ENCODE peak calls at places on chromosomes 4 and X, in four cellular contexts. A is IMR-90, J is H9, T is H1. F is an unnamed sample.
A peak's percentile ranks its signal among the peaks of the same experiment; 100 is the strongest.

GRCh38 chrX:155662297-155662696 is 49.5 kb upstream of the TMLHE start:
- DNase-seq in A (no peak), T (no peak), J (no peak), F (peak; percentile 65)

GRCh38 chrX:39705299-39705698 is 392.5 kb downstream of the BCOR start:
- DNase-seq in J (no peak), A (peak; percentile 88), T (no peak), F (peak; percentile 52)

GRCh38 chr4:173371292-173372192 is 788 bp downstream of the SAP30 start:
- DNase-seq in A (peak; percentile 69), J (peak; percentile 65), T (no peak), F (peak; percentile 84)

GRCh38 chr4:56226579-56226978 is 160.7 kb downstream of the AASDH start:
- DNase-seq in A (no peak), T (no peak), J (no peak), F (no peak)

GRCh38 chrX:104621781-104622180 is 55.8 kb downstream of the IL1RAPL2 start:
- DNase-seq in A (no peak), T (no peak), J (no peak), F (no peak)

GRCh38 chr4:2954358-2955185 is 8.6 kb downstream of the NOP14 start:
- DNase-seq in J (peak; percentile 68), T (no peak), A (no peak), F (peak; percentile 76)

GRCh38 chr4:57064811-57065711 is 45.1 kb downstream of the IGFBP7 start:
- DNase-seq in J (no peak), T (no peak), A (peak; percentile 98), F (no peak)

GRCh38 chr4:185589067-185589844 is 53.9 kb upstream of the PDLIM3 start:
- DNase-seq in J (no peak), T (no peak), A (peak; percentile 47), F (no peak)

GRCh38 chrX:153854702-153855101 is 24.4 kb upstream of the PDZD4 start:
- DNase-seq in A (no peak), T (no peak), J (no peak), F (peak; percentile 73)

GRCh38 chr4:100224160-100224559 is 33.9 kb upstream of the DDIT4L start:
- DNase-seq in A (no peak), J (no peak), T (no peak), F (no peak)

GRCh38 chrX:50814701-50815476 is 895 bp upstream of the SHROOM4 start:
- DNase-seq in T (no peak), A (peak; percentile 31), J (no peak), F (no peak)

GRCh38 chr4:6967846-6968340 is 58.3 kb downstream of the TBC1D14 start:
- DNase-seq in A (no peak), J (no peak), T (no peak), F (no peak)

GRCh38 chr4:154559141-154559841 is 3.5 kb upstream of the FGB start:
- DNase-seq in J (peak; percentile 46), A (peak; percentile 65), T (peak; percentile 9), F (peak; percentile 78)

GRCh38 chrX:13396887-13397286 is 77.0 kb upstream of the ATXN3L start:
- DNase-seq in T (no peak), J (no peak), A (peak; percentile 74), F (no peak)

GRCh38 chrX:24282381-24283121 is 31.3 kb downstream of the SUPT20HL2 start:
- DNase-seq in T (no peak), A (peak; percentile 31), J (no peak), F (no peak)

GRCh38 chr4:20426028-20426427 is 174.3 kb downstream of the SLIT2 start:
- DNase-seq in J (no peak), A (no peak), T (no peak), F (peak; percentile 8)

GRCh38 chr4:65669008-65669971 is 999 bp downstream of the EPHA5 start:
- DNase-seq in J (peak; percentile 54), T (no peak), A (no peak), F (peak; percentile 38)

DNA sequence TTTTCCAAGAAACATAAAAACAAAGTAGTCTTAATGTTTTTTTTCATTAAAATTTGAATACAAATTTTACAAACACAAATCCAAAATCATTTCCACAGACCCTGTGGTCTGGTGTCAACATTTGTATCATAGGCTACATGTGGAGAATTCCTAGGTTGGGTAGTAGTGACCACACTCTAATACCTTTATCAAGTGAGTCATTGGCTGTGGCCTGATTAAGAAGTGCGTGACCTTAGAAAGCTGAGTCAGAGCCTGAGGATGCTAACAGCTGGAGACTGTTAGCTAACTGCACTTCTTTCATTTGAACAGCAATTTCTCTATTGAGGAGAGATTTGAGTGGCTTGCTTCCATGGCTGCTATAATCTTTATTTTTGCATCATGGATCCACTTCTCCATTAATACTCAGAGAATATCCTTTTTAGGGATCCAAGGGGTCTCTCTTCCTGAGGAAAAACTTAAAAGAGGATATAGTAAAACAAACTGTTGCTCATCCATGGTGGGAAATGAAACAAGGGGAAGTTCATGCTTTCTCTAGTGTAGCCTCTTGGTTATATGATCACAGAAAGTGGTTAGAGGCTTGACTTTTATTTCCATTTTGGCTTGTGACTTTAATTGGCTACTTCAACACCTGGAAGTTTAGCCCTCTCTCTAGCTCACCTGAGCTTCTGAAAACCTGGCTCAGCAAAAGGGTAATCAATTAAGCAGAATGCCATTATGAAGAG is 335.8 kb downstream of the PABPC4L start:
- DNase-seq in A (peak; percentile 99), T (no peak), J (no peak), F (peak; percentile 92)
- H4K8ac ChIP-seq in A (peak overlapping the region; percentile 13), T (no peak overlapping the region), J (no peak overlapping the region), F (no peak overlapping the region)

DNA sequence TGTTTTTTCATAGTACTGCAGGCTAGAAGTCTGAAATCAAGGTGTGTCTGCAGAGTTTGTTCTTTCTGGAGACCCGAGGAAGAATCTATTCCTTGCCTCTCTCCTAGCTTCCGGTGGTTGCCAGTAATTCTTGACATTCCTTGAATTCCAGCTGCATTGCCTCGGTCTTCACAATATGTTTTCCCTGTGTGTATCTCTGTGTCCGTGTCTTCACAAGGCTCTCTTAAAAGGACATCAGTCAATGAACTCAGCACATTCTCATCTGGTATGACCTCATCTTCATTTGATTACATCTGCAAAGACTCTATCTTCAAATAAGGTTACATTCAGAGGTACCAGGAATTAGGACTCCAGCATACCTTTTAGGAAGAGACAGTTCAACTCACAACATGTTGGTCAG is 163.4 kb downstream of the BANK1 start:
- DNase-seq in J (peak; percentile 52), A (peak; percentile 45), T (peak; percentile 44), F (peak; percentile 98)
- H4K5ac ChIP-seq in J (no peak overlapping the region), A (no peak overlapping the region), T (peak overlapping the region; percentile 80), F (no peak overlapping the region)

DNA sequence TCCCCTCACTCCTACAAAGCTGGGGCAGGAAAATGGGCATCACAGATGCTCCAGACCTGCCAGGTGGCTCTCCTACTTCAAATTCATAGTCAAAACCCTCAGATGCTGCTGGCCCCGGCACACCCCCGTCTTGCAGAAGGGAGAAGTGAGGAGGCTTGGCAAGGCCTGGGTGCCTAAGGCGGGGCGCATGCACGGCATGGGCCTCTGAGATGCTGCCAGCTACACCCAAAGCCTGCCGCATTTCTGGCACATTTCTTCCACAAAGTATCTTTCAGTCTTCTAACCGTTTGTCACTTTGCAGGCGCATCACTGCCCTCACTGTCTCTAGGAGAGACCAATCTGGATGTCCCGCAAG is 19.6 kb downstream of the WDR1 start:
- DNase-seq in T (no peak), A (no peak), J (no peak), F (no peak)
- H3K4ac ChIP-seq in T (no peak overlapping the region), A (peak overlapping the region; percentile 86), J (no peak overlapping the region), F (no peak overlapping the region)

DNA sequence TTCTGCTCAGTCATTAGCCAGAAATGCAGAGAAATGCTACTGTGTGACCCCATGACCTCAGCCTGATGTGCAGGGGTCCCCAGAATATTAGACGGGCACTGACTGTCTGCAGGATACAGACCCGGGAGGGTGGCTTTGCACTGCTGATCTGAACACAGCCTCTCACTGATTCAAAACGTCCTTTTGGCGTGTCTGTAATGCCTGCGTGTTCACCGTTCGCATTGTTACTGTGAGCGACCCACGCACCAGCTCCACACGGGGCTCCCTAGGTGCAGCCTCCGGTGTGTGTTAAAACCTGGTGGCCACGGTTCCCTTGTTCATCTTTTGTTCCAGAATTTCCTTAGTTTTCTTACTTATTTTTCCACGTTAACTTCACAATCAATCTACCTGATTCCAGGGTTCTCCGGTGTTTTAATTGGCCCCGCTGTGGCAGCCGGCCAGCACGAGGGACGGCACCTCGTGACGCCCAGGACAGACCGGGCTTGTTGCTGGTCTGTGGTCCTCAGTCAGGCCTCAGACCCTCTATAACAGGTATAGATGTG is 32.0 kb upstream of the SPON2 start:
- DNase-seq in T (no peak), J (no peak), A (no peak), F (no peak)
- H4K8ac ChIP-seq in T (no peak overlapping the region), J (no peak overlapping the region), A (no peak overlapping the region), F (no peak overlapping the region)

GRCh38 chrX:16164748-16165147 is 2.5 kb upstream of the MAGEB17 start:
- DNase-seq in T (no peak), A (no peak), J (no peak), F (no peak)
- H4K5ac ChIP-seq in T (no peak overlapping the region), A (no peak overlapping the region), J (no peak overlapping the region), F (no peak overlapping the region)

DNA sequence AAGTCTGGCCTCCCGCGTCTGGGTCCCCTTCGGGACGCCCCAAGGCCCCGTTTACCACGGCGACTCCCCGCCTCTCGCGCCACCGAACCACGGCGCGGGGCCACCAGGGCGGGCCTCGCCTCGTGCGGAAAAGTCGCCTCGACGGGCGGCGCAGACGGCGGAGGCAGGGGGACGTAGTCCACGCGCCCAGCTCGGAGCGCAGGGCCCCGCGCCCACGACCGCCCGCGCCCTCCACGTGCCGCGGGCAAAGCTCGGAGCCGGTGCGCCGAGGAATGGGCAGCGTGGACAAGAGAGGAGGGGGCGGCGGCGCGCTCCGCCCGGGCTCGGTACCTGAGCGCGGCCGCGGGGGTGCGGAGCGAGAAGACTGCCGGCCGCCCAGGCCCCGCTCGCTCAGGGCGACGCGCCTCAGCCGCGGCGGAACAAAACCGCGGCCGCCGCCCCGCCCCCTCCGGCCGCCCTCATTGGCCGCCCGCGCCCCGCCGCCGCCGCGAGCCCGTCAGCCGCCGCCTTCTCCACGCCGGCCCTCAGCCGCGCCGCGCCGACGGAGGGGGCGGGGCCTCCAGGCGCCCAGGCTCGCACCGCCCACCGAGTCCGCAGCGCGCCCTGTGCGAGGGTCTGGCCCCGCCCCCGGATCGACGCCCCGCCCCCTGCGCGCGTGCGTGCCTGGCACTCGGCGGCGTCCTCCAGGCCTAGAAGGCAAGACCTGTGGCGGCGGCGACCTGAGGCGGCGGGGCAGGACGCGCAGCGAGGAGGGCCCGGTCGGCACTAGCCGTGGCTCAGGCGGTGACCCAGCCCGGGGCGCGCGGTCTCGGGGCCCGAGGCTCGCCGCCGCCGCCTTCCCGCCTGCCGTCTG is at the start of gene FAM53A:
- DNase-seq in J (peak; percentile 93), A (peak; percentile 78), T (peak; percentile 38), F (peak; percentile 85)
- H3K4ac ChIP-seq in J (no peak within 1 kb of the TSS), A (peak within 1 kb of the TSS; percentile 80), T (no peak within 1 kb of the TSS), F (no peak within 1 kb of the TSS)